ENCODE peak calls at places on chromosome 2, in eight cellular contexts. S is fibroblast of lung; V is brain microvascular endothelial cell; H is K562; X is body of pancreas; A is H9; J is lung; M is CD8-positive, alpha-beta memory T cell. K is an unnamed sample. For H3K27me3, the result is how much of the 10 kb centered on the place peaks cover.

GRCh38 chr2:215540646-215541045 is 104.8 kb upstream of the FN1 start:
- DNase-seq in S (peak), V (peak), H (no peak), X (no peak), A (no peak), J (no peak), M (no peak), K (no peak)

GRCh38 chr2:184558713-184559464 is 39.4 kb upstream of the ZNF804A start:
- DNase-seq in S (peak), V (no peak), H (no peak), X (no peak), A (no peak), J (no peak), M (no peak), K (no peak)

GRCh38 chr2:150618215-150618905 is 130.9 kb upstream of the RND3 start:
- DNase-seq in S (peak), V (no peak), H (no peak), X (no peak), A (no peak), J (no peak), M (no peak), K (no peak)

GRCh38 chr2:96470089-96470488 is 35.1 kb downstream of the NEURL3 start:
- DNase-seq in S (no peak), V (no peak), H (no peak), X (peak), A (no peak), J (no peak), M (no peak), K (no peak)

GRCh38 chr2:182228741-182229140 is 198.1 kb downstream of the PDE1A start:
- DNase-seq in S (peak), V (no peak), H (no peak), X (no peak), A (no peak), J (no peak), M (no peak), K (no peak)

GRCh38 chr2:49459314-49459993 is 305.1 kb upstream of the FSHR start:
- DNase-seq in S (no peak), V (no peak), H (no peak), X (no peak), A (no peak), J (no peak), M (no peak), K (no peak)

GRCh38 chr2:44459754-44460153 is 98.0 kb downstream of the CAMKMT start:
- DNase-seq in S (no peak), V (no peak), H (no peak), X (no peak), A (no peak), J (no peak), M (no peak), K (no peak)

GRCh38 chr2:68031546-68032160 is 31.2 kb downstream of the C1D start:
- DNase-seq in S (peak), V (peak), H (peak), X (no peak), A (no peak), J (no peak), M (peak), K (no peak)

GRCh38 chr2:96174251-96175144 is 29.3 kb upstream of the DUSP2 start:
- DNase-seq in S (peak), V (peak), H (peak), X (peak), A (peak), J (peak), M (peak), K (peak)

GRCh38 chr2:30417253-30417652 is 29.8 kb upstream of the LCLAT1 start:
- DNase-seq in S (no peak), V (peak), H (no peak), X (no peak), A (peak), J (no peak), M (no peak), K (no peak)

GRCh38 chr2:898319-898718 is 52.3 kb upstream of the SNTG2 start:
- DNase-seq in S (no peak), V (no peak), H (peak), X (no peak), A (peak), J (peak), M (no peak), K (no peak)

GRCh38 chr2:203842373-203842772 is 25.2 kb upstream of the CTLA4 start:
- DNase-seq in S (no peak), V (no peak), H (no peak), X (no peak), A (no peak), J (no peak), M (no peak), K (no peak)

GRCh38 chr2:120104002-120104467 is 91.2 kb downstream of the EPB41L5 start:
- DNase-seq in S (peak), V (peak), H (no peak), X (no peak), A (no peak), J (no peak), M (no peak), K (no peak)

GRCh38 chr2:37768491-37768925 is 97.1 kb upstream of the CDC42EP3 start:
- DNase-seq in S (peak), V (peak), H (no peak), X (no peak), A (no peak), J (peak), M (no peak), K (no peak)

GRCh38 chr2:67057901-67058703 is 339.0 kb upstream of the ETAA1 start:
- DNase-seq in S (no peak), V (no peak), H (no peak), X (no peak), A (no peak), J (no peak), M (no peak), K (no peak)

GRCh38 chr2:240644171-240644651 is 18.9 kb downstream of the GPR35 start:
- DNase-seq in S (no peak), V (no peak), H (no peak), X (no peak), A (peak), J (peak), M (no peak), K (no peak)

GRCh38 chr2:232761301-232761907 is 15.0 kb downstream of the KCNJ13 start:
- DNase-seq in S (peak), V (peak), H (no peak), X (no peak), A (no peak), J (no peak), M (peak), K (peak)

GRCh38 chr2:204051476-204051875 is 114.9 kb downstream of the ICOS start:
- DNase-seq in S (no peak), V (no peak), H (peak), X (no peak), A (peak), J (no peak), M (peak), K (no peak)

DNA sequence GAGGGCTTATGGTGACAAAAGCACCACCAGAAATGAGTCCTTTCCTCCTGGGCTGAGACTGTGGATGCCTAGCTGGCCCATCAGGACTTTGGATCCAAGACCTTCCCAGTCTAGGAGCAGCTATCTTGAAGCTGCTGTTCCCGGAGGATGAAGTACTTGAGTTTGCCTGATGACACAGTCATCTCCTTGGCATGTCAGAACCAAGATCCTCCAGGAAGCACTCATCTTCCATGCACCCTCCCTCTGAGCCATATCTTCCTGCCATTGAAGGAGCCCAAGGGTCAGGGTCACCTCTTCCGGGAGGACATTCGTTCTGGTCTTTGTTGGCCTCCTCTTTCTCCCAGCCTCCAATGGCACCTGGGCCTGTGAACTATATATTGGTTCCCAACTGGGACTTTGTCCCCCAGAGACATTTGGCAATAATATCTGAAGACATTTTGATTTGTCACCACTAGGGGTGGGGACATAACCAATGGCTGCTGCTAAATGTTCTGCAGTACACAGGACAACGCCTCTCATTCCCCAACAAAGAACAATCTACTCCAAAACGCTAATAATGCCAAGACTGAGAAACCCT is 4.3 kb upstream of the MYO7B start:
- DNase-seq in S (peak), V (no peak), H (peak), X (no peak), A (no peak), J (no peak), M (no peak), K (no peak)
- H3K27ac ChIP-seq in S (no peak), V (no peak), H (no peak), X (no peak), A (no peak), J (no peak), M (no peak), K (no peak)

DNA sequence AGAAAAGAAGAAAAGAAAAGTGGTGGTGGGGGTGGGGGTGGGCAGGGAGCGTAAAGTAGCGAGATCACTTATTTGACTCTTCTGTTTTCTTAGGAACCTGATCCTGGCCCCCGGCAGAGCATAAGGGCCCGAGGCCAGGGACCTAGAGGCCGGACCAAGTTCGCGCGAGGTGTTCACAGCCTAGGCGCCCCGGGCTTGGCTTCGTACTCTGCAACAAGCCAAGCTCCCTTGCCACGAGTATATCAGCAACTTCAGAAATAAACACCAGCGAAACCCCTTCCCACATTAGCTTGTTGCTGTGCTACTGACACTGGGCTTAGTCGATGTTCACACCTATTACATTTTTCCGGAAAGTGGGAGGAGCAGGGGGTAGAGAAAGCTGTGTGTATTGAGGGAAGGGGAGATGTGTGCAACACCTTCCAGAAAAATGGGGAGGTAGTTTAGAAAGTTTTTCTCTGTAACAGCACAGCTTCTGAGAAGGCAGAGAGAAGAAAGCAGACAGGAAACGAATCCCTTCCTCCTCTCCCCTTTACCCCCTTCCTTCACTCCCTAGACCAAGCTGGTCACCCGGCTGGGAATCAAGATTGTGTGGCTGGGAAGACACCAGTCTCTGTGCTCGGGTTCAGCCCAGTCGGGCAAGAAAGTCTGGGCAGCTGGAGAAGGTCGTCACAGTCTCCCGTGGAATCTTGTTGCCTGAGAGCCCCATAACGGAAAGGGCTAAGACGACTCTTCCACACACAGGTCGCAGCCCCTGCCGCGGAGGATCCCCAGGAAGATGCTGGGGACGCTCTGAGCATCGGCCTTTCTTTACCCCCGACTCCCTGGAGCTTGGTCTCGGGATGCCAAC is 12.0 kb upstream of the SATB2 start:
- DNase-seq in S (no peak), V (no peak), H (no peak), X (no peak), A (peak), J (no peak), M (no peak), K (no peak)
- H3K27me3 ChIP-seq in S (half or more), V (half or more), H (under half), X (under half), A (half or more), J (under half), M (half or more), K (half or more)

GRCh38 chr2:138691667-138692066 is 88.5 kb downstream of the NXPH2 start:
- DNase-seq in S (no peak), V (no peak), H (no peak), X (no peak), A (no peak), J (no peak), M (no peak), K (no peak)

GRCh38 chr2:138689705-138690104 is 90.5 kb downstream of the NXPH2 start:
- DNase-seq in S (no peak), V (no peak), H (no peak), X (no peak), A (no peak), J (no peak), M (no peak), K (no peak)
- H3K27ac ChIP-seq in S (no peak), V (no peak), H (no peak), X (no peak), A (no peak), J (no peak), M (no peak), K (no peak)

GRCh38 chr2:161419338-161419965 is 3.4 kb downstream of the TBR1 start:
- DNase-seq in S (no peak), V (no peak), H (no peak), X (no peak), A (no peak), J (no peak), M (no peak), K (no peak)
- H3K27me3 ChIP-seq in S (half or more), V (half or more), H (half or more), X (under half), A (half or more), J (under half), M (half or more), K (half or more)

DNA sequence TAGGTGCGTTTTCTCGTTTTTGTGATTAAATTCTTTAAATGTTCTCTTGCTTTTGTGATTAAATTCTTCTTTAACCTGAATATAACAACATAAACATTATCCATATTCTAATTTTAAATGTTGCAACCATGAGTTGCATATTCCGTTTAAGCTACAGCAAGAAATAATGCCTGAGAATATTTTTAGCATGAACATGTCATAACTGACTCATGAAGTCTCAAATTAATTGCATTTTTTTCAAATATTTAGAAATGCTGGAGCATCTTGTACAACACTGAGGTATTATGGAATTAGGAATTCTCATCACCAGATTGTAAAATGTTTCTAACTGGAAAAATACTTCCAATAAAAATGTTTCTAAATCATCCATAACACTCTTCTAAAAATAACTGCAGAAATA is 14.7 kb downstream of the ROCK2 start:
- DNase-seq in S (peak), V (no peak), H (no peak), X (no peak), A (no peak), J (no peak), M (no peak), K (no peak)
- H3K27ac ChIP-seq in S (no peak), V (no peak), H (no peak), X (no peak), A (no peak), J (no peak), M (no peak), K (no peak)

DNA sequence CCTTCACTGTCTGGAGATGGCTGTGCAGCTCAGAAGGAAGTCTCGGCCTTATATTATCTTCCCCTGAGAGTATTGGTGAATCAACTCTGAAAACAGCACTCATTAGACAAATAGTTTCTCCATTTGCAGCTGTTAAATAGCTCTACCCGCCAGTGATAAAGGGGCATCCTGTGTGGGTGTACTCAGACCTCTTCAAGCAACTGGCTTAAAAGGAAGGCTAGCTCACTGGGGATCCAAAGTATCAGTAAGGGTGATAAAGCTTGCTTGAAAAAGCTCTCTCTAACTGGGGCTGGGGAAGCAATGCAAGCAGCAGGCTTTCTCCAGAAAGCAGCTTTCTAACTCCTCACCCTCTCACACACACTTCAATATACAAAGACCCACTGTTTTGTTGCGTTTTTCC is 64.9 kb upstream of the PSMD14 start:
- DNase-seq in S (no peak), V (no peak), H (no peak), X (no peak), A (no peak), J (no peak), M (no peak), K (no peak)
- H3K27me3 ChIP-seq in S (under half), V (under half), H (under half), X (under half), A (under half), J (under half), M (under half), K (under half)

GRCh38 chr2:100411841-100412292 is 5.6 kb downstream of the CHST10 start:
- DNase-seq in S (no peak), V (no peak), H (no peak), X (no peak), A (peak), J (no peak), M (no peak), K (no peak)
- H3K27ac ChIP-seq in S (no peak), V (no peak), H (no peak), X (no peak), A (peak), J (no peak), M (no peak), K (no peak)